ENCODE peak calls at places on chromosomes 4 and X, in nine cellular contexts. V is HFFc6, Y is endothelial cell, H is heart left ventricle, G is upper lobe of right lung, T is stomach, N is astrocyte of the spinal cord, Q is fibroblast of lung, R is brain microvascular endothelial cell. S is an unnamed sample.

GRCh38 chr4:14767142-14767541 is 235.1 kb upstream of the CPEB2 start:
- DNase-seq in V (no peak), Y (no peak), H (no peak), G (no peak), T (no peak), N (no peak), Q (no peak), R (no peak), S (no peak)

GRCh38 chrX:8254386-8254785 is 83.3 kb upstream of the VCX2 start:
- DNase-seq in V (no peak), Y (no peak), H (no peak), G (no peak), T (no peak), N (no peak), Q (peak), R (no peak), S (no peak)

GRCh38 chr4:180234730-180235129 is 2008.5 kb upstream of the TENM3 start:
- DNase-seq in V (no peak), Y (no peak), H (no peak), G (no peak), T (no peak), N (no peak), Q (no peak), R (no peak), S (no peak)

GRCh38 chrX:526295-527224 is 104.0 kb upstream of the SHOX start:
- DNase-seq in V (no peak), Y (no peak), H (no peak), G (no peak), T (no peak), N (no peak), Q (no peak), R (no peak), S (no peak)

GRCh38 chr4:173761938-173762337 is 231.9 kb upstream of the HAND2 start:
- DNase-seq in V (no peak), Y (no peak), H (no peak), G (no peak), T (no peak), N (no peak), Q (no peak), R (no peak), S (no peak)

GRCh38 chr4:168831919-168832745 is 177.9 kb downstream of the CBR4 start:
- DNase-seq in V (peak), Y (peak), H (peak), G (peak), T (peak), N (peak), Q (peak), R (peak), S (peak)

GRCh38 chr4:4856071-4857000 is 3.1 kb upstream of the MSX1 start:
- DNase-seq in V (no peak), Y (no peak), H (no peak), G (peak), T (no peak), N (peak), Q (no peak), R (no peak), S (no peak)

GRCh38 chr4:7924163-7924562 is 15.5 kb downstream of the AFAP1 start:
- DNase-seq in V (no peak), Y (no peak), H (no peak), G (no peak), T (no peak), N (no peak), Q (no peak), R (no peak), S (no peak)

GRCh38 chr4:183200453-183200852 is 101.4 kb downstream of the WWC2 start:
- DNase-seq in V (peak), Y (no peak), H (peak), G (peak), T (peak), N (peak), Q (peak), R (peak), S (peak)

GRCh38 chr4:19214591-19214990 is 1037.1 kb upstream of the SLIT2 start:
- DNase-seq in V (no peak), Y (no peak), H (no peak), G (no peak), T (no peak), N (no peak), Q (peak), R (peak), S (no peak)

GRCh38 chrX:107827137-107827831 is 1.6 kb downstream of the MID2 start:
- DNase-seq in V (no peak), Y (no peak), H (no peak), G (no peak), T (no peak), N (no peak), Q (no peak), R (no peak), S (peak)

GRCh38 chr4:158814207-158814606 is 45.4 kb downstream of the FNIP2 start:
- DNase-seq in V (no peak), Y (no peak), H (no peak), G (no peak), T (no peak), N (no peak), Q (no peak), R (no peak), S (no peak)

GRCh38 chr4:145954924-145955339 is 16.3 kb upstream of the ZNF827 start:
- DNase-seq in V (peak), Y (no peak), H (no peak), G (no peak), T (no peak), N (peak), Q (peak), R (peak), S (peak)

GRCh38 chr4:139392797-139393196 is 61.1 kb upstream of the RAB33B start:
- DNase-seq in V (no peak), Y (no peak), H (no peak), G (no peak), T (no peak), N (no peak), Q (peak), R (no peak), S (no peak)

GRCh38 chrX:153549807-153550206 is 32.4 kb downstream of the ATP2B3 start:
- DNase-seq in V (no peak), Y (no peak), H (no peak), G (no peak), T (no peak), N (no peak), Q (no peak), R (no peak), S (no peak)

GRCh38 chrX:134374294-134374693 is 85.7 kb upstream of the HPRT1 start:
- DNase-seq in V (no peak), Y (no peak), H (no peak), G (no peak), T (no peak), N (no peak), Q (peak), R (no peak), S (no peak)

GRCh38 chr4:8439168-8439567 is 1.4 kb downstream of the ACOX3 start:
- DNase-seq in V (no peak), Y (no peak), H (no peak), G (no peak), T (no peak), N (no peak), Q (no peak), R (no peak), S (no peak)

GRCh38 chr4:30718889-30719252 is 1.3 kb upstream of the PCDH7 start:
- DNase-seq in V (no peak), Y (peak), H (no peak), G (no peak), T (no peak), N (peak), Q (peak), R (peak), S (peak)

GRCh38 chr4:115090483-115091075 is 22.8 kb downstream of the NDST4 start:
- DNase-seq in V (peak), Y (no peak), H (no peak), G (no peak), T (no peak), N (peak), Q (peak), R (no peak), S (peak)

GRCh38 chr4:142815834-142816233 is 30.3 kb downstream of the INPP4B start:
- DNase-seq in V (peak), Y (no peak), H (no peak), G (no peak), T (no peak), N (peak), Q (peak), R (peak), S (no peak)

GRCh38 chr4:152973614-152974200 is 37.6 kb downstream of the FHDC1 start:
- DNase-seq in V (no peak), Y (no peak), H (no peak), G (no peak), T (no peak), N (no peak), Q (peak), R (no peak), S (no peak)

GRCh38 chr4:151541438-151542071 is 132.6 kb downstream of the FHIP1A start:
- DNase-seq in V (peak), Y (no peak), H (no peak), G (no peak), T (no peak), N (peak), Q (peak), R (peak), S (peak)

GRCh38 chr4:15720846-15721245 is 18.0 kb downstream of the BST1 start:
- DNase-seq in V (no peak), Y (no peak), H (no peak), G (no peak), T (no peak), N (no peak), Q (no peak), R (no peak), S (no peak)

GRCh38 chr4:145773581-145774234 is 93.8 kb downstream of the C4orf51 start:
- DNase-seq in V (no peak), Y (no peak), H (peak), G (no peak), T (no peak), N (peak), Q (peak), R (no peak), S (no peak)

GRCh38 chr4:17336524-17336941 is 175.4 kb downstream of the QDPR start:
- DNase-seq in V (no peak), Y (peak), H (no peak), G (no peak), T (no peak), N (peak), Q (peak), R (no peak), S (peak)

GRCh38 chr4:111483375-111484169 is 661.7 kb upstream of the FAM241A start:
- DNase-seq in V (no peak), Y (no peak), H (no peak), G (peak), T (no peak), N (no peak), Q (no peak), R (no peak), S (no peak)

GRCh38 chr4:151753056-151753455 is 7.8 kb downstream of the GATB start:
- DNase-seq in V (peak), Y (no peak), H (no peak), G (no peak), T (no peak), N (no peak), Q (peak), R (peak), S (peak)

GRCh38 chrX:15869695-15870094 is 15.1 kb upstream of the AP1S2 start:
- DNase-seq in V (no peak), Y (no peak), H (no peak), G (no peak), T (no peak), N (no peak), Q (no peak), R (no peak), S (no peak)

GRCh38 chrX:15866141-15866540 is 11.5 kb upstream of the AP1S2 start:
- DNase-seq in V (no peak), Y (no peak), H (no peak), G (no peak), T (no peak), N (no peak), Q (no peak), R (no peak), S (no peak)

GRCh38 chrX:15864629-15865028 is 10.0 kb upstream of the AP1S2 start:
- DNase-seq in V (peak), Y (no peak), H (no peak), G (no peak), T (no peak), N (peak), Q (peak), R (peak), S (peak)

DNA sequence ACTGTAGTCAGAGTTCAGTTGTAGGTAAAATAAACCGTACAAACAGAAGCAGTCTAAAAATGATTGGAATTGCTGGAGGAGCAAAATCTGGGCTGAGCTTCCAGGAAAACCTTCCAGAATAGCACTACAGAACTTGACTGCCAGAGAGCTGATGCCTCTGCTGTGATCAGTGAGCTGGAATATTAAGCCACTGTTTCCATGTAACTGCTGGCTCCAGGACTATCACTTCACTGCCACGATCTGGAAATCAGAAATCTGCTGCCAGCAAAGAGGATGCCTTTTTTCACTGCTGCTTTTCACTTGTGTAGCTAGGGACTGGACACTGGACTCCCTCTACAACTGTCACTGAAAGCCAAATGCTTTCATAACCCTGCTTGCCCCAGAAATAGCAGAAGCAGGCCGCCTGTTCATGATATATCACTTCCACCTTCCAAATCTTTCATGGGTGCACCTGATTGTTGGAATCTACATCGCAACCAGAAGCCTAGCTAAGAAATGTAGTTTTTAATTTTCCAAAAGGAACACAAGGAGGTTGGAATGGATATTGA is 9.4 kb upstream of the AP1S2 start:
- DNase-seq in V (no peak), Y (no peak), H (no peak), G (no peak), T (no peak), N (no peak), Q (no peak), R (no peak), S (no peak)
- TF ChIP-seq CTCF in V (no peak), Y (no peak), H (no peak), G (no peak), T (no peak), N (no peak), Q (no peak), R (no peak), S (no peak)

DNA sequence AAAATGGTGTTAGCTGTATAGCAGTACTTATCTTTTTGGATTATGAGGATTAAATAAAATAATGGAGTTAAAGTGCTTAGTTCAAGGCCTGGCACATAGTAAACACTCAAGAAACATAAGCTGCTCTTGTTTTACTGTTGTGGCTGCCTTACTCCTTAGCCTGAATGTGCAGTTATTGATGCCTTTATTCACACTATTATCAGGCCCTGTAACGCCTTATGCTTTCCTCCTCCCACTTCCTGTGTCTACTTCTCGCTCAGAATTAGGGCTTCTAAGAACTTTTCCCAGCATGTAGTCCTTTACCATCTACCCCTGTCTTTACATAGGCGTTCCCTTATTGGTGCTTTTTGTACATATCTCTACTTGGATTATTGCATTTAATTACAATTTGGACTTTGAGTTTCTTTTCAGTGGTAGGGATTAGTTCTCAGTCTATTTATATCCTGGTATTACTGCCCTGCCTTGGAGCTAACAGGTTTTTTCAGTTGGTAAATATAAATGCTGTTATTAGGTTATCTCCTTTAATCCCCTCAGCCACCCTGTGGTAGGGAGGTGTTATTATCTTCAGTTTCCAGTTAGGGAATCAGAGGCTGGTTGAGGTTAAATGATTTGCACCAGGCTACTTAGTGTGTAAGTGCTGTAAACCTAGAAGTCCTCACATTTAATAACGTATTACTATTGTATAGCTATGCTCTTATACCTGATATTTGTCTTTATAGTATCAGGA is 83.9 kb downstream of the RBPJ start:
- DNase-seq in V (no peak), Y (no peak), H (no peak), G (no peak), T (no peak), N (no peak), Q (no peak), R (no peak), S (no peak)
- TF ChIP-seq CTCF in V (peak), Y (no peak), H (no peak), G (no peak), T (no peak), N (no peak), Q (no peak), R (peak), S (no peak)

DNA sequence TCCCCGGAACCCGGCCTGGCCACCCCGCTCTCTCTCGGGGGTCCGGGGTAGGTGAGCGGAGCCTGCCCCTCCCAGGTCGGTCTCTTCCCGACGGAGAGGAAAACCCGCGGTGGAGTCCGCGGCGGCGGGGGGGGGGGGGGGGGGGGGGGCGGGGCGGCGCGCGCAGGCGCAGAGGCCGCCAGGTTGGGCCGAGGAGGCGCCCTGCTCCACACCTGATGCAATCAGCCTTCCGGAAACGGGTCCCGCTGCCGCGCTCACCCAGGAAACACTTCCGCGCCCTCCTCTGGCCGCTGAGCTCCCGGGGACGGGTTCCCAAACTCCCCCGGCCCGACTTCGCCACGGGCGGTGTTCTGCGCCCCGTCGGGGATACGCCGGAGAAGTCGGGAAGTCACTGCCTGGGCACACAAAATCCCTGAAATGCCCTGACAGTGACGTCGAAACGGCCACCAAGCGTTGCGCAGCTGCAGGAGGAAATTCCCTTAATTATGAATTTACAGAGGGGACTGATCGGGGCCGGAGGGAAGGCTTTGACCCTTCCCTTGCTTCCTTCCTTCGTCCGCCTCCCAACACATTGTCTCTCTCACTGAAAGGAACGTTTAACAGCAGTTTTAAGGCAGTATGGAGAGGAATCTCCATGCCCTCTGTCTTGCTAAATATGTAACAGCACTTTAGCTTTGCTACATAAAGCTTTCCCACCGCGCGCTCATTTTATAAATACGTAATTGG is 2.1 kb upstream of the APBB2 start:
- DNase-seq in V (peak), Y (peak), H (peak), G (peak), T (peak), N (peak), Q (peak), R (no peak), S (peak)
- TF ChIP-seq CTCF in V (peak), Y (peak), H (no peak), G (peak), T (no peak), N (peak), Q (no peak), R (peak), S (peak)

GRCh38 chr4:47494124-47494430 is 9.0 kb downstream of the ATP10D start:
- DNase-seq in V (no peak), Y (no peak), H (no peak), G (no peak), T (no peak), N (no peak), Q (no peak), R (no peak), S (no peak)
- TF ChIP-seq CTCF in V (no peak), Y (no peak), H (no peak), G (no peak), T (no peak), N (no peak), Q (no peak), R (no peak), S (no peak)

GRCh38 chrX:29902004-29902403 is 313.4 kb upstream of the MAGEB2 start:
- DNase-seq in V (no peak), Y (no peak), H (no peak), G (no peak), T (no peak), N (no peak), Q (no peak), R (no peak), S (no peak)

DNA sequence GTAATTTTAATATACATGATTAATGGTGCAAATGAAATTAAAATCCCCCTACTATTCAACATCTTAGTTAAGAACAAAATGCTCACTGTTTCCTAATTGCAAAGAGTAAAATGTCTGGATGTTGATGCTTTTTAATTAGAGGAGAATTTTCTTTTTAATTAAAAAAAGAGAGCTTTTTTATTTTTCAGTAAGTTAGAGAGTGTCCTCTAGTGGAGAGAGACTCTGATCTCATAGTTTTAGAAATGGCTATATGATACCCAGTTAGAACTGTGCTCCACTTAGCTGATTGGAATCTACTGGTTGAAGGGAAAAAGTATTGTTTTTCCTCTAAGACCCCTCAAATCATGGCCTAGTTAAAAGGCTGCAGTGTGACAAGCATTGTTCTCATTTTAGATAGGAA is 312.0 kb upstream of the MAGEB2 start:
- DNase-seq in V (no peak), Y (no peak), H (no peak), G (no peak), T (no peak), N (peak), Q (peak), R (no peak), S (no peak)
- TF ChIP-seq CTCF in V (peak), Y (no peak), H (no peak), G (peak), T (no peak), N (peak), Q (peak), R (peak), S (peak)

DNA sequence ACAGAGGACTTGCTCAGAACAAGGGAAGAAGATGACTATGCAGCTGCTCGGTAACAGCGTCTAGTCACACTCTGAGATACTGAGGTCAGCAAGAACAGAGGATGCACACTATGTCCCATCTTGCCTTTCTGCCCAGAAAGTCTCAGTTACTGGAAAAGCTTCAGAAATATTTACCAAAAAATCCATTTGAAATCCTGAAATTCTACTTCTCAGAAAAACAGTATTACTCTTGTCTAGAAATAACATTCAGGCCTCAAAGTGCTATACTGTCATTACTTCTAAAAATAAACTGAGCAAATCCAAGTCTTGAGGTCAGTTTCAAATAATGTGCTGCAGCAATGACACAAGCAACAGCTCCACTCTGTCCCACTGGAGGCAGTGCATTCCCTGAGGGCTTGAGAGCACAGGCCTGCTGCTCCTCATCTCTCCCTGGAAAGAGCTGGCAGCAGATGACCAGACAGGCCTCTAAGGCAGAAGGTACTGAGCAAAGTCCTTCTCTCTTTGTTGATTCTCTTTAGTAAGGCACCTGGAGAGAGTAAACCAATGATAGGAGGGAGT is 76.9 kb downstream of the CAMK2D start:
- DNase-seq in V (peak), Y (no peak), H (peak), G (no peak), T (peak), N (peak), Q (peak), R (peak), S (no peak)
- TF ChIP-seq CTCF in V (peak), Y (no peak), H (no peak), G (peak), T (peak), N (peak), Q (peak), R (peak), S (no peak)

GRCh38 chr4:1277667-1278335 is 11.9 kb upstream of the MAEA start:
- DNase-seq in V (peak), Y (no peak), H (no peak), G (no peak), T (no peak), N (no peak), Q (no peak), R (no peak), S (no peak)
- TF ChIP-seq CTCF in V (peak), Y (peak), H (no peak), G (no peak), T (no peak), N (no peak), Q (no peak), R (no peak), S (no peak)

S was measured in RWPE1.